ENCODE peak calls at places on chromosome 11, in four cellular contexts. S is HepG2; H is fibroblast of lung; Q is CD4-positive, alpha-beta T cell. M is an unnamed sample.

GRCh38 chr11:120660024-120660565 is 148.5 kb downstream of the GRIK4 start:
- DNase-seq in S (peak; percentile 53), Q (no peak), H (peak; percentile 14), M (no peak)

GRCh38 chr11:62879554-62879953 is 1.1 kb upstream of the SLC3A2 start:
- DNase-seq in Q (no peak), H (peak; percentile 39), S (no peak), M (peak; percentile 38)

GRCh38 chr11:46336781-46337180 is 10.5 kb upstream of the DGKZ start:
- DNase-seq in S (no peak), Q (no peak), H (no peak), M (no peak)

GRCh38 chr11:131246156-131246555 is 124.3 kb upstream of the NTM start:
- DNase-seq in H (no peak), S (no peak), Q (no peak), M (no peak)

GRCh38 chr11:76859708-76860233 is 947 bp upstream of the ACER3 start:
- DNase-seq in S (no peak), Q (no peak), H (no peak), M (no peak)

GRCh38 chr11:10625281-10625981 is 57.0 kb upstream of the LYVE1 start:
- DNase-seq in Q (no peak), H (no peak), S (no peak), M (no peak)

GRCh38 chr11:35491231-35491871 is 34.1 kb downstream of the PAMR1 start:
- DNase-seq in S (no peak), H (peak; percentile 84), Q (no peak), M (no peak)

GRCh38 chr11:44943118-44943517 is 7.6 kb downstream of the TP53I11 start:
- DNase-seq in S (no peak), H (no peak), Q (no peak), M (no peak)

GRCh38 chr11:10885703-10886363 is 28.0 kb upstream of the ZBED5 start:
- DNase-seq in H (peak; percentile 91), S (no peak), Q (no peak), M (no peak)

GRCh38 chr11:116035972-116036371 is 531.8 kb upstream of the CADM1 start:
- DNase-seq in H (no peak), S (no peak), Q (no peak), M (no peak)

GRCh38 chr11:113884361-113884836 is 9.0 kb upstream of the USP28 start:
- DNase-seq in S (peak; percentile 45), Q (no peak), H (peak; percentile 35), M (no peak)

GRCh38 chr11:128596245-128596644 is 8.9 kb upstream of the ETS1 start:
- DNase-seq in S (no peak), H (no peak), Q (no peak), M (no peak)

GRCh38 chr11:95647355-95647754 is 142.2 kb downstream of the FAM76B start:
- DNase-seq in H (peak; percentile 85), S (no peak), Q (no peak), M (peak; percentile 26)

GRCh38 chr11:108559904-108560303 is 33.7 kb downstream of the EXPH5 start:
- DNase-seq in S (no peak), H (peak; percentile 62), Q (no peak), M (no peak)

GRCh38 chr11:118003021-118003423 is 16.8 kb downstream of the IL10RA start:
- DNase-seq in S (no peak), Q (peak; percentile 39), H (no peak), M (no peak)

GRCh38 chr11:6617315-6617781 is 1.9 kb downstream of the TPP1 start:
- DNase-seq in H (no peak), S (no peak), Q (no peak), M (no peak)

GRCh38 chr11:120564573-120565301 is 53.2 kb downstream of the GRIK4 start:
- DNase-seq in H (peak; percentile 31), Q (no peak), S (no peak), M (peak; percentile 26)

GRCh38 chr11:110096369-110096976 is 3.3 kb downstream of the ZC3H12C start:
- DNase-seq in Q (no peak), H (no peak), S (no peak), M (no peak)

GRCh38 chr11:66299189-66299588 is 7.5 kb downstream of the TMEM151A start:
- DNase-seq in H (no peak), Q (no peak), S (no peak), M (no peak)

GRCh38 chr11:106540001-106540400 is 462.5 kb downstream of the AASDHPPT start:
- DNase-seq in Q (no peak), S (no peak), H (no peak), M (no peak)

GRCh38 chr11:126082251-126083109 is 19.8 kb upstream of the CDON start:
- DNase-seq in S (no peak), Q (no peak), H (no peak), M (no peak)

GRCh38 chr11:44652901-44653644 is 73.7 kb upstream of the TSPAN18 start:
- DNase-seq in Q (no peak), H (no peak), S (no peak), M (no peak)

GRCh38 chr11:117022526-117022925 is 75.7 kb downstream of the SIK3 start:
- DNase-seq in H (no peak), S (no peak), Q (no peak), M (no peak)

GRCh38 chr11:65208785-65209710 is 27.3 kb downstream of the CAPN1 start:
- DNase-seq in Q (no peak), S (no peak), H (no peak), M (no peak)

GRCh38 chr11:62608776-62609175 is 3.8 kb downstream of the EML3 start:
- DNase-seq in S (no peak), H (no peak), Q (no peak), M (no peak)

GRCh38 chr11:19370100-19370861 is 129.5 kb upstream of the E2F8 start:
- DNase-seq in Q (no peak), H (peak; percentile 67), S (no peak), M (peak; percentile 67)

GRCh38 chr11:83706581-83706980 is 420.4 kb upstream of the CCDC90B start:
- DNase-seq in H (no peak), Q (no peak), S (no peak), M (no peak)

GRCh38 chr11:83711035-83711630 is 425.0 kb upstream of the CCDC90B start:
- DNase-seq in Q (no peak), H (no peak), S (peak; percentile 75), M (no peak)

GRCh38 chr11:83713701-83714100 is 427.5 kb upstream of the CCDC90B start:
- DNase-seq in S (no peak), Q (no peak), H (peak; percentile 51), M (peak; percentile 64)

GRCh38 chr11:83709434-83709833 is 423.3 kb upstream of the CCDC90B start:
- DNase-seq in S (no peak), H (no peak), Q (no peak), M (no peak)
- TF ChIP-seq CTCF in S (no peak), H (no peak), Q (no peak), M (no peak)

DNA sequence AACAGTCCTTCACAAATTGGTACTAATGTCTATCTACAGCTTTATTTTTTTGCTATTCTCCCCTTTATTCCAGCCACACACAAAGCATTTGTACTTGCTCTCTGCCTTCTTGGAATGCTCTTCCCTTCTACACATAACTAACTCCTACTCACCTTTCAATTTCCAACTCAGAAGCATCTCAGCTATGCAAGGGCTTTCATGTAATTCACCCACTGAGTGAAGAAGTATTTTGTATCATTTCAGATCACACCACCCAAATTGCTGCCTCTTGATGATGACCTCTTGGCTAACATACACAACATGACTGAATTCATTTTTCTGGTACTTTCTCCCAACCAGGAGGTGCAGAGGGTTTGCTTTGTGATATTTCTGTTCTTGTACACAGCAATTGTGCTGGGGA is at the start of gene OR4X2:
- DNase-seq in H (no peak), S (no peak), Q (no peak), M (no peak)
- H3K9me3 ChIP-seq in H (no peaks in the 10 kb centered on the region), S (peaks cover 7% of the 10 kb centered on the region), Q (peaks cover 8% of the 10 kb centered on the region), M (no peaks in the 10 kb centered on the region)

GRCh38 chr11:82384308-82384707 is 349.4 kb downstream of the FAM181B start:
- DNase-seq in S (no peak), H (no peak), Q (no peak), M (no peak)
- TF ChIP-seq CTCF in S (no peak), H (no peak), Q (no peak), M (no peak)

GRCh38 chr11:2644844-2645778 is 54.7 kb downstream of the KCNQ1OT1 start:
- DNase-seq in H (no peak), S (no peak), Q (no peak), M (no peak)

GRCh38 chr11:2645779-2646118 is 54.0 kb downstream of the KCNQ1OT1 start:
- DNase-seq in Q (no peak), H (no peak), S (no peak), M (no peak)

GRCh38 chr11:2641623-2642022 is 58.2 kb downstream of the KCNQ1OT1 start:
- DNase-seq in Q (no peak), S (no peak), H (no peak), M (no peak)

GRCh38 chr11:2647167-2647566 is 52.6 kb downstream of the KCNQ1OT1 start:
- DNase-seq in S (no peak), Q (no peak), H (no peak), M (no peak)

GRCh38 chr11:2643746-2644145 is 56.0 kb downstream of the KCNQ1OT1 start:
- DNase-seq in S (no peak), Q (no peak), H (no peak), M (no peak)
- H3K9me3 ChIP-seq in S (peaks cover 100% of the 10 kb centered on the region), Q (peaks cover 59% of the 10 kb centered on the region), H (peaks cover 3% of the 10 kb centered on the region), M (peaks cover 8% of the 10 kb centered on the region)

GRCh38 chr11:83819936-83820549 is 533.9 kb upstream of the CCDC90B start:
- DNase-seq in S (peak; percentile 43), Q (no peak), H (peak; percentile 84), M (no peak)
- TF ChIP-seq CTCF in S (peak; percentile 67), Q (peak; percentile 32), H (peak; percentile 40), M (no peak)

DNA sequence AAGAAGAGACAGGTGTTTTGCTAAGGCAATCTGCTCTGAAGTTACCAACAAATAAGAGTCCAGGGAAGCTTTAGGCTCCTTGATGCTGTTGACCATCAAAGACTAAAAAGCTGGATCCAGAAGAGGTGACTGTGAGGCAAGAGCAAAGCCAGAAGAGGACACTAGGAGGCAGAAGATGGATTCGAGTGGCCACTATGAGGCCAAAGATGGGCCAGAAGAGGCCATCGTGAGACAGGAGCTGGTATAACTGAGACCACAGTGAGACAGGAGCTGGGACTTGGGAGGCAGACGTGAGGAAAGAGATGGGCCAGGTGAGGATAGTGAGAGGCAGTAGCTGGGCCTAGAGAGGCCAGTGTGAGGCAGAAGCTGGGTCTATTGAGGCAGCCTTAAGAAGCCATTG is 37.7 kb downstream of the OR4C45 start:
- DNase-seq in H (no peak), S (no peak), Q (no peak), M (no peak)
- H3K9me3 ChIP-seq in H (no peaks in the 10 kb centered on the region), S (peaks cover 69% of the 10 kb centered on the region), Q (no peaks in the 10 kb centered on the region), M (no peaks in the 10 kb centered on the region)

GRCh38 chr11:69018924-69019323 is 5.9 kb upstream of the MRGPRF start:
- DNase-seq in Q (no peak), S (no peak), H (peak; percentile 56), M (no peak)
- TF ChIP-seq CTCF in Q (no peak), S (no peak), H (no peak), M (no peak)

GRCh38 chr11:2657697-2658284 is 42.0 kb downstream of the KCNQ1OT1 start:
- DNase-seq in H (no peak), Q (no peak), S (no peak), M (no peak)

GRCh38 chr11:2662430-2663299 is 37.1 kb downstream of the KCNQ1OT1 start:
- DNase-seq in H (no peak), Q (no peak), S (no peak), M (no peak)

GRCh38 chr11:2661173-2662023 is 38.4 kb downstream of the KCNQ1OT1 start:
- DNase-seq in S (no peak), Q (no peak), H (no peak), M (no peak)

GRCh38 chr11:2662024-2662312 is 37.8 kb downstream of the KCNQ1OT1 start:
- DNase-seq in Q (no peak), H (no peak), S (no peak), M (no peak)

GRCh38 chr11:2660357-2660939 is 39.3 kb downstream of the KCNQ1OT1 start:
- DNase-seq in Q (no peak), S (no peak), H (no peak), M (no peak)
- H3K9me3 ChIP-seq in Q (peaks cover 4% of the 10 kb centered on the region), S (peaks cover 4% of the 10 kb centered on the region), H (no peaks in the 10 kb centered on the region), M (no peaks in the 10 kb centered on the region)